ENCODE peak calls at places on chromosomes 4 and X, in four cellular contexts. U is GM20000, T is WTC11, E is fibroblast of pulmonary artery. X is an unnamed sample.
A peak's percentile ranks its signal among the peaks of the same experiment; 100 is the strongest.

GRCh38 chr4:104912518-104912917 is 234.2 kb upstream of the TET2 start:
- DNase-seq in T (no peak), E (no peak), U (no peak), X (no peak)

GRCh38 chr4:166121897-166122296 is 248.9 kb downstream of the TLL1 start:
- DNase-seq in U (no peak), E (no peak), T (no peak), X (peak; percentile 10)

GRCh38 chr4:124903995-124904722 is 191.6 kb upstream of the ANKRD50 start:
- DNase-seq in U (no peak), E (peak; percentile 67), T (no peak), X (peak; percentile 84)

GRCh38 chrX:77742788-77743476 is 43.1 kb downstream of the ATRX start:
- DNase-seq in T (no peak), U (no peak), E (no peak), X (no peak)

GRCh38 chrX:76127341-76127740 is 45.5 kb upstream of the PBDC1 start:
- DNase-seq in U (no peak), T (no peak), E (no peak), X (no peak)

GRCh38 chrX:147848543-147849448 is 62.9 kb upstream of the FMR1 start:
- DNase-seq in T (no peak), U (no peak), E (no peak), X (no peak)

GRCh38 chrX:112832481-112833095 is 8.0 kb downstream of the AMOT start:
- DNase-seq in E (no peak), T (peak; percentile 14), U (no peak), X (peak; percentile 54)

GRCh38 chr4:40576651-40577480 is 52.8 kb downstream of the RBM47 start:
- DNase-seq in E (peak; percentile 95), U (peak; percentile 59), T (no peak), X (peak; percentile 89)

GRCh38 chr4:151304755-151305154 is 20.6 kb downstream of the SH3D19 start:
- DNase-seq in E (no peak), T (no peak), U (no peak), X (peak; percentile 37)

GRCh38 chr4:119284876-119285611 is 36.9 kb downstream of the FABP2 start:
- DNase-seq in U (no peak), E (peak; percentile 36), T (no peak), X (peak; percentile 13)

GRCh38 chrX:153770606-153771175 is 6.6 kb downstream of the PLXNB3 start:
- DNase-seq in E (no peak), T (no peak), U (peak; percentile 5), X (no peak)

GRCh38 chrX:150907474-150907873 is 9.0 kb upstream of the CD99L2 start:
- DNase-seq in U (no peak), E (no peak), T (no peak), X (no peak)

GRCh38 chrX:54042609-54043010 is 1.7 kb downstream of the PHF8 start:
- DNase-seq in E (peak; percentile 58), T (peak; percentile 46), U (peak; percentile 41), X (peak; percentile 58)

GRCh38 chr4:53497446-53498069 is 93.7 kb downstream of the LNX1 start:
- DNase-seq in U (no peak), T (peak; percentile 20), E (peak; percentile 78), X (no peak)

GRCh38 chr4:124943145-124943889 is 230.8 kb upstream of the ANKRD50 start:
- DNase-seq in T (no peak), E (peak; percentile 88), U (no peak), X (peak; percentile 83)

GRCh38 chr4:7254736-7255487 is 62.6 kb downstream of the SORCS2 start:
- DNase-seq in U (peak; percentile 77), T (no peak), E (peak; percentile 6), X (no peak)

GRCh38 chrX:16786791-16787735 is 797 bp downstream of the TXLNG start:
- DNase-seq in U (peak; percentile 46), T (peak; percentile 24), E (peak; percentile 3), X (peak; percentile 57)

GRCh38 chrX:57286507-57287251 is at the start of gene FAAH2:
- DNase-seq in E (no peak), T (peak; percentile 44), U (peak; percentile 19), X (peak; percentile 89)

GRCh38 chr4:138039010-138039409 is 203.1 kb downstream of the SLC7A11 start:
- DNase-seq in E (peak; percentile 37), U (no peak), T (no peak), X (no peak)

GRCh38 chr4:107993969-107994368 is 4.3 kb downstream of the HADH start:
- DNase-seq in U (peak; percentile 62), E (no peak), T (no peak), X (no peak)

GRCh38 chrX:9072281-9072680 is 38.4 kb upstream of the FAM9B start:
- DNase-seq in U (no peak), E (peak; percentile 8), T (no peak), X (no peak)

GRCh38 chr4:33837043-33837442 is 2407.3 kb downstream of the ARAP2 start:
- DNase-seq in T (no peak), U (no peak), E (peak; percentile 81), X (peak; percentile 6)

GRCh38 chr4:25031077-25031606 is 396 bp upstream of the LGI2 start:
- DNase-seq in E (peak; percentile 30), U (peak; percentile 39), T (peak; percentile 36), X (no peak)

GRCh38 chrX:18725316-18725943 is 18.0 kb downstream of the PPEF1 start:
- DNase-seq in T (no peak), E (no peak), U (no peak), X (no peak)

GRCh38 chr4:153488006-153488718 is 22.0 kb downstream of the TMEM131L start:
- DNase-seq in U (peak; percentile 55), E (no peak), T (no peak), X (no peak)

GRCh38 chrX:101357166-101357795 is 8.7 kb upstream of the TIMM8A start:
- DNase-seq in T (no peak), E (peak; percentile 25), U (no peak), X (peak; percentile 30)

GRCh38 chr4:185359767-185360446 is 35.8 kb downstream of the LRP2BP start:
- DNase-seq in E (peak; percentile 50), U (no peak), T (no peak), X (peak; percentile 14)

GRCh38 chrX:115948018-115948923 is 222.3 kb upstream of the AGTR2 start:
- DNase-seq in E (no peak), T (no peak), U (no peak), X (peak; percentile 56)

GRCh38 chrX:80246273-80246672 is 174.0 kb upstream of the TENT5D start:
- DNase-seq in U (no peak), T (no peak), E (no peak), X (peak; percentile 21)

GRCh38 chr4:150150545-150151156 is 72.4 kb downstream of the DCLK2 start:
- DNase-seq in T (no peak), E (no peak), U (no peak), X (no peak)

GRCh38 chrX:115988825-115989224 is 181.7 kb upstream of the AGTR2 start:
- DNase-seq in U (no peak), T (no peak), E (no peak), X (no peak)

GRCh38 chrX:153820601-153821000 is 9.7 kb downstream of the PDZD4 start:
- DNase-seq in E (no peak), T (no peak), U (no peak), X (no peak)

GRCh38 chr4:164779811-164780216 is 25.9 kb downstream of the SMIM31 start:
- DNase-seq in U (peak; percentile 45), T (peak; percentile 53), E (peak; percentile 64), X (peak; percentile 64)

GRCh38 chr4:89288430-89288829 is 19.2 kb downstream of the GPRIN3 start:
- DNase-seq in U (no peak), T (no peak), E (no peak), X (no peak)

GRCh38 chr4:155134136-155134535 is 74.3 kb upstream of the NPY2R start:
- DNase-seq in U (no peak), T (no peak), E (no peak), X (no peak)

GRCh38 chrX:152886716-152887115 is 11.2 kb upstream of the ZNF185 start:
- DNase-seq in E (no peak), U (no peak), T (no peak), X (no peak)

GRCh38 chrX:119067023-119067739 is 5.6 kb upstream of the CT47C1 start:
- DNase-seq in T (peak; percentile 50), U (peak; percentile 32), E (peak; percentile 74), X (peak; percentile 65)

DNA sequence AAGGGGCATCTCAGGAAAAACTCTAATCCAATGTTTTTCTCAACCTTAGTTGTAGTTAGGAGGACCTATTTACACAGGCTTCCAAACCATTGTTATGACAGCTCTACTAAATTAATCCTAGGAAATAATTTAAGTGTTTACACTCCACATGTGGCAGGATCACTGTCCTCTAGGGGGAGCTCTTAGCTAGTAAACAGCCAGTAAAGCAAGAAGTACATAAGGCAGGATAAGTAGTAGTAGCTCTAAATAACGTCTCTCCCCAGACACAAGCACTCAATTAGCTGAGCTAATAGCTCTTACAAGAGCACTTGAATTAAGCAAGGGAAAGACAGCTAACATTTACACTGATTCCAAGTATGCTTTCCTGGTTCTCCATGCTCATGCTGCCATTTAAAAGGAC is 37.3 kb downstream of the NUDT11 start:
- DNase-seq in U (no peak), E (peak; percentile 35), T (peak; percentile 19), X (peak; percentile 58)
- TF ChIP-seq CTCF in U (no peak), E (peak; percentile 48), T (peak; percentile 45), X (peak; percentile 51)

GRCh38 chr4:161647757-161648156 is 516.0 kb downstream of the FSTL5 start:
- DNase-seq in T (peak; percentile 14), E (no peak), U (no peak), X (no peak)

GRCh38 chr4:161642708-161643107 is 521.1 kb downstream of the FSTL5 start:
- DNase-seq in U (no peak), E (peak; percentile 3), T (no peak), X (peak; percentile 7)
- TF ChIP-seq CTCF in U (no peak), E (no peak), T (no peak), X (peak; percentile 16)

GRCh38 chr4:156953951-156954350 is 17.6 kb downstream of the PDGFC start:
- DNase-seq in E (no peak), T (no peak), U (no peak), X (no peak)
- TF ChIP-seq CTCF in E (no peak), T (no peak), U (no peak), X (no peak)

GRCh38 chrX:38172596-38172995 is 48.1 kb downstream of the SRPX start:
- DNase-seq in E (no peak), U (no peak), T (no peak), X (peak; percentile 0)

GRCh38 chrX:38170556-38170955 is 50.1 kb downstream of the SRPX start:
- DNase-seq in U (no peak), T (no peak), E (no peak), X (no peak)

GRCh38 chrX:38175140-38175539 is 45.5 kb downstream of the SRPX start:
- DNase-seq in U (peak; percentile 5), T (peak; percentile 39), E (no peak), X (peak; percentile 62)
- TF ChIP-seq CTCF in U (peak; percentile 20), T (no peak), E (peak; percentile 28), X (peak; percentile 82)

GRCh38 chr4:152399246-152399645 is 136.6 kb downstream of the FBXW7 start:
- DNase-seq in T (no peak), E (no peak), U (peak; percentile 9), X (no peak)

GRCh38 chr4:152392079-152392478 is 143.8 kb downstream of the FBXW7 start:
- DNase-seq in U (no peak), E (no peak), T (no peak), X (no peak)

GRCh38 chr4:152394786-152395185 is 141.1 kb downstream of the FBXW7 start:
- DNase-seq in T (no peak), U (no peak), E (no peak), X (no peak)

GRCh38 chr4:152401424-152401823 is 134.5 kb downstream of the FBXW7 start:
- DNase-seq in E (no peak), U (no peak), T (no peak), X (no peak)

GRCh38 chr4:152398060-152398459 is 137.8 kb downstream of the FBXW7 start:
- DNase-seq in E (peak; percentile 39), T (no peak), U (no peak), X (peak; percentile 29)
- TF ChIP-seq CTCF in E (peak; percentile 43), T (no peak), U (no peak), X (peak; percentile 35)

GRCh38 chr4:67198757-67199156 is 346.5 kb downstream of the CENPC start:
- DNase-seq in E (peak; percentile 77), U (no peak), T (no peak), X (peak; percentile 65)
- TF ChIP-seq CTCF in E (peak; percentile 57), U (peak; percentile 11), T (peak; percentile 20), X (peak; percentile 29)

X was measured in MCF 10A.